ENCODE peak calls at places on chromosomes 13 and 19, in six cellular contexts. J, L, O, N, T and F are unnamed samples.

GRCh38 chr19:2711175-2711936 is 8.9 kb upstream of the GNG7 start:
- DNase-seq in J (no peak), L (no peak), O (peak; percentile 76), N (no peak), T (no peak), F (peak; percentile 86)

GRCh38 chr19:50173144-50173543 is 10.1 kb upstream of the IZUMO2 start:
- DNase-seq in J (no peak), L (no peak), O (no peak), N (no peak), T (peak; percentile 81), F (no peak)

GRCh38 chr13:47945738-47946137 is 55.3 kb downstream of the SUCLA2 start:
- DNase-seq in J (no peak), L (no peak), O (peak; percentile 95), N (no peak), T (no peak), F (peak; percentile 81)

GRCh38 chr19:45641274-45642105 is 2.3 kb upstream of the EML2 start:
- DNase-seq in J (peak; percentile 87), L (peak; percentile 22), O (peak; percentile 62), N (peak; percentile 85), T (peak; percentile 94), F (peak; percentile 83)

GRCh38 chr19:15378529-15379082 is 981 bp downstream of the AKAP8 start:
- DNase-seq in J (peak; percentile 14), L (peak; percentile 17), O (peak; percentile 48), N (peak; percentile 29), T (peak; percentile 64), F (peak; percentile 76)

GRCh38 chr19:10352764-10353671 is 13.6 kb upstream of the ICAM3 start:
- DNase-seq in J (no peak), L (no peak), O (no peak), N (no peak), T (no peak), F (peak; percentile 35)

GRCh38 chr19:42316223-42317211 is 3.4 kb downstream of the TMEM145 start:
- DNase-seq in J (no peak), L (no peak), O (no peak), N (no peak), T (peak; percentile 42), F (no peak)

GRCh38 chr19:55172741-55173140 is 6.3 kb upstream of the DNAAF3 start:
- DNase-seq in J (no peak), L (no peak), O (peak; percentile 64), N (no peak), T (no peak), F (peak; percentile 65)

GRCh38 chr13:25218011-25218410 is 45.9 kb upstream of the AMER2 start:
- DNase-seq in J (no peak), L (no peak), O (no peak), N (no peak), T (no peak), F (no peak)

GRCh38 chr19:12936582-12936981 is 1.8 kb upstream of the CALR start:
- DNase-seq in J (no peak), L (no peak), O (no peak), N (no peak), T (no peak), F (no peak)

GRCh38 chr19:55175117-55175867 is 4.8 kb downstream of the SYT5 start:
- DNase-seq in J (no peak), L (no peak), O (no peak), N (no peak), T (no peak), F (no peak)

GRCh38 chr19:16402076-16402475 is 69.7 kb downstream of the EPS15L1 start:
- DNase-seq in J (no peak), L (no peak), O (no peak), N (no peak), T (no peak), F (no peak)

GRCh38 chr13:19587635-19588300 is 26.4 kb upstream of the TPTE2 start:
- DNase-seq in J (no peak), L (peak; percentile 41), O (peak; percentile 69), N (peak; percentile 16), T (no peak), F (peak; percentile 27)